ENCODE peak calls at places on chromosomes 6 and 20, in five cellular contexts. A is T-cell, D is NCI-H748 treated with DMSO at 0.1 percent for 48 hours, Z is HepG2, H is ELF-1. L is an unnamed sample.

GRCh38 chr6:14066782-14067406 is 50.7 kb upstream of the CD83 start:
- DNase-seq in H (peak), A (no peak), Z (peak), D (peak), L (peak)

GRCh38 chr6:167683028-167683862 is 143.5 kb upstream of the AFDN start:
- DNase-seq in D (no peak), Z (peak), A (no peak), H (no peak), L (no peak)

GRCh38 chr6:7392402-7392801 is 2.8 kb downstream of the RIOK1 start:
- DNase-seq in D (no peak), Z (no peak), A (no peak), H (no peak), L (no peak)

GRCh38 chr20:56368351-56369134 is 9.8 kb downstream of the FAM210B start:
- DNase-seq in H (no peak), A (no peak), D (no peak), Z (no peak), L (no peak)

GRCh38 chr6:42226251-42227143 is 8.8 kb upstream of the MRPS10 start:
- DNase-seq in D (no peak), H (peak), A (no peak), Z (peak), L (no peak)

GRCh38 chr6:111800821-111801220 is 72.4 kb downstream of the FYN start:
- DNase-seq in A (no peak), Z (no peak), D (no peak), H (no peak), L (no peak)

GRCh38 chr20:22430154-22430745 is 154.1 kb downstream of the FOXA2 start:
- DNase-seq in A (no peak), H (peak), D (peak), Z (peak), L (peak)

GRCh38 chr6:99349620-99350141 is at the start of gene FAXC:
- DNase-seq in H (peak), Z (peak), A (no peak), D (peak), L (peak)

GRCh38 chr6:109087661-109088264 is 6.9 kb downstream of the SESN1 start:
- DNase-seq in H (no peak), D (no peak), A (no peak), Z (no peak), L (no peak)

GRCh38 chr20:25525857-25526256 is 59.5 kb downstream of the NINL start:
- DNase-seq in H (no peak), D (no peak), A (no peak), Z (peak), L (no peak)

GRCh38 chr6:27280064-27280539 is 32.0 kb downstream of the POM121L2 start:
- DNase-seq in D (peak), A (no peak), H (peak), Z (peak), L (no peak)

GRCh38 chr20:60255866-60256265 is 297.6 kb downstream of the CDH26 start:
- DNase-seq in Z (no peak), A (no peak), D (no peak), H (no peak), L (no peak)

GRCh38 chr6:152078804-152079203 is 271.3 kb downstream of the ESR1 start:
- DNase-seq in A (no peak), H (peak), D (no peak), Z (no peak), L (no peak)

GRCh38 chr6:80003841-80004198 is 629 bp upstream of the TTK start:
- DNase-seq in A (peak), Z (no peak), H (no peak), D (no peak), L (peak)

GRCh38 chr20:20872420-20872819 is 160.0 kb upstream of the RALGAPA2 start:
- DNase-seq in D (peak), Z (no peak), A (no peak), H (no peak), L (no peak)

GRCh38 chr6:63807056-63807455 is 171.5 kb downstream of the PHF3 start:
- DNase-seq in D (no peak), Z (no peak), A (no peak), H (no peak), L (no peak)

GRCh38 chr6:80771941-80772340 is 665.5 kb downstream of the BCKDHB start:
- DNase-seq in A (no peak), H (peak), Z (no peak), D (no peak), L (no peak)

GRCh38 chr6:31666337-31666960 is 569 bp downstream of the CSNK2B start:
- DNase-seq in Z (no peak), A (no peak), H (peak), D (no peak), L (no peak)

GRCh38 chr6:110476046-110476849 is at the start of gene SLC22A16:
- DNase-seq in Z (no peak), H (peak), D (no peak), A (no peak), L (no peak)

L was measured in COR-L47.